ENCODE peak calls at places on chromosomes 3 and 15, in four cellular contexts. A, S, W and T are unnamed samples.

GRCh38 chr3:146065573-146066006 is 95.4 kb downstream of the PLOD2 start:
- DNase-seq in A (no peak), S (peak; percentile 30), W (no peak), T (no peak)

GRCh38 chr15:39585871-39586301 is 5.0 kb downstream of the THBS1 start:
- DNase-seq in A (no peak), S (no peak), W (no peak), T (no peak)

GRCh38 chr15:68442041-68442440 is 10.1 kb upstream of the ITGA11 start:
- DNase-seq in A (no peak), S (no peak), W (no peak), T (no peak)

GRCh38 chr3:112742934-112743333 is 102.0 kb upstream of the CCDC80 start:
- DNase-seq in A (no peak), S (no peak), W (no peak), T (no peak)

GRCh38 chr3:159273608-159274007 is 471.8 kb downstream of the MFSD1 start:
- DNase-seq in A (no peak), S (no peak), W (no peak), T (no peak)

GRCh38 chr15:22786868-22787698 is 639 bp downstream of the NIPA1 start:
- DNase-seq in A (peak; percentile 16), S (no peak), W (no peak), T (peak; percentile 20)

GRCh38 chr15:81853349-81853748 is 192.5 kb downstream of the MEX3B start:
- DNase-seq in A (no peak), S (no peak), W (no peak), T (no peak)

GRCh38 chr3:94314218-94314883 is 251.5 kb downstream of the NSUN3 start:
- DNase-seq in A (no peak), S (no peak), W (no peak), T (no peak)

GRCh38 chr3:144859057-144859626 is 887.5 kb downstream of the DIPK2A start:
- DNase-seq in A (no peak), S (no peak), W (no peak), T (no peak)

GRCh38 chr15:52233405-52233804 is 42.2 kb upstream of the GNB5 start:
- DNase-seq in A (no peak), S (no peak), W (no peak), T (no peak)

GRCh38 chr3:161770532-161771386 is 274.2 kb downstream of the OTOL1 start:
- DNase-seq in A (no peak), S (no peak), W (no peak), T (no peak)

GRCh38 chr3:162525052-162525451 is 1028.4 kb downstream of the OTOL1 start:
- DNase-seq in A (no peak), S (peak; percentile 35), W (no peak), T (no peak)

GRCh38 chr3:38549957-38550840 is 54.1 kb downstream of the EXOG start:
- DNase-seq in A (no peak), S (no peak), W (no peak), T (no peak)

GRCh38 chr3:34248352-34248751 is 449.9 kb downstream of the PDCD6IP start:
- DNase-seq in A (no peak), S (no peak), W (no peak), T (no peak)

GRCh38 chr3:13150624-13151023 is 77.4 kb upstream of the IQSEC1 start:
- DNase-seq in A (no peak), S (no peak), W (no peak), T (no peak)

GRCh38 chr3:75272708-75273107 is 391.4 kb upstream of the FRG2C start:
- DNase-seq in A (no peak), S (peak; percentile 5), W (no peak), T (no peak)

GRCh38 chr15:68553994-68554715 is 24.6 kb upstream of the CORO2B start:
- DNase-seq in A (no peak), S (peak; percentile 28), W (peak; percentile 52), T (peak; percentile 23)

GRCh38 chr3:134059680-134060560 is 30.2 kb upstream of the SLCO2A1 start:
- DNase-seq in A (no peak), S (no peak), W (no peak), T (no peak)

GRCh38 chr3:128804017-128804816 is 75.2 kb upstream of the ACAD9 start:
- DNase-seq in A (no peak), S (peak; percentile 51), W (peak; percentile 45), T (peak; percentile 80)

GRCh38 chr3:51371943-51372557 is 13.0 kb upstream of the MANF start:
- DNase-seq in A (no peak), S (peak; percentile 28), W (peak; percentile 55), T (peak; percentile 49)

GRCh38 chr3:159260049-159260662 is 458.3 kb downstream of the MFSD1 start:
- DNase-seq in A (no peak), S (peak; percentile 40), W (no peak), T (peak; percentile 8)